ENCODE peak calls at places on chromosomes 3 and 15, in eight cellular contexts. One of them, this sample, is unnamed.

GRCh38 chr15:26873846-26874245 is 7.0 kb downstream of the GABRA5 start:
- DNase-seq in iPS DF 6.9: no peak
- DNase-seq in cardiac fibroblast: peak
- DNase-seq in kidney: no peak
- DNase-seq in tibial artery: peak
- DNase-seq in osteoblast: peak
- DNase-seq in WERI-Rb-1: no peak
- DNase-seq in psoas muscle: no peak
- DNase-seq in this sample: no peak

GRCh38 chr15:20294651-20295237 is 246.9 kb downstream of the GOLGA6L6 start:
- DNase-seq in iPS DF 6.9: no peak
- DNase-seq in cardiac fibroblast: no peak
- DNase-seq in kidney: peak
- DNase-seq in tibial artery: no peak
- DNase-seq in osteoblast: peak
- DNase-seq in WERI-Rb-1: no peak
- DNase-seq in psoas muscle: no peak
- DNase-seq in this sample: no peak

GRCh38 chr15:75653347-75653913 is 5.7 kb downstream of the SNX33 start:
- DNase-seq in iPS DF 6.9: no peak
- DNase-seq in cardiac fibroblast: no peak
- DNase-seq in kidney: no peak
- DNase-seq in tibial artery: no peak
- DNase-seq in osteoblast: no peak
- DNase-seq in WERI-Rb-1: no peak
- DNase-seq in psoas muscle: no peak
- DNase-seq in this sample: no peak

GRCh38 chr15:85329561-85330421 is 50.6 kb upstream of the AKAP13 start:
- DNase-seq in iPS DF 6.9: no peak
- DNase-seq in cardiac fibroblast: peak
- DNase-seq in kidney: no peak
- DNase-seq in tibial artery: peak
- DNase-seq in osteoblast: peak
- DNase-seq in WERI-Rb-1: no peak
- DNase-seq in psoas muscle: no peak
- DNase-seq in this sample: peak

GRCh38 chr3:111708157-111708771 is 113.1 kb upstream of the ZBED2 start:
- DNase-seq in iPS DF 6.9: no peak
- DNase-seq in cardiac fibroblast: no peak
- DNase-seq in kidney: no peak
- DNase-seq in tibial artery: no peak
- DNase-seq in osteoblast: no peak
- DNase-seq in WERI-Rb-1: no peak
- DNase-seq in psoas muscle: no peak
- DNase-seq in this sample: no peak

GRCh38 chr15:56919708-56920637 is 1.5 kb downstream of the TCF12 start:
- DNase-seq in iPS DF 6.9: no peak
- DNase-seq in cardiac fibroblast: peak
- DNase-seq in kidney: peak
- DNase-seq in tibial artery: peak
- DNase-seq in osteoblast: peak
- DNase-seq in WERI-Rb-1: peak
- DNase-seq in psoas muscle: peak
- DNase-seq in this sample: peak

GRCh38 chr3:4562595-4562994 is 69.4 kb downstream of the ITPR1 start:
- DNase-seq in iPS DF 6.9: no peak
- DNase-seq in cardiac fibroblast: no peak
- DNase-seq in kidney: no peak
- DNase-seq in tibial artery: no peak
- DNase-seq in osteoblast: no peak
- DNase-seq in WERI-Rb-1: no peak
- DNase-seq in psoas muscle: no peak
- DNase-seq in this sample: no peak

GRCh38 chr15:78208887-78209645 is 25.3 kb downstream of the ACSBG1 start:
- DNase-seq in iPS DF 6.9: no peak
- DNase-seq in cardiac fibroblast: no peak
- DNase-seq in kidney: no peak
- DNase-seq in tibial artery: no peak
- DNase-seq in osteoblast: no peak
- DNase-seq in WERI-Rb-1: no peak
- DNase-seq in psoas muscle: no peak
- DNase-seq in this sample: peak

GRCh38 chr3:127689266-127689860 is 16.6 kb downstream of the ABTB1 start:
- DNase-seq in iPS DF 6.9: no peak
- DNase-seq in cardiac fibroblast: no peak
- DNase-seq in kidney: peak
- DNase-seq in tibial artery: peak
- DNase-seq in osteoblast: no peak
- DNase-seq in WERI-Rb-1: no peak
- DNase-seq in psoas muscle: no peak
- DNase-seq in this sample: no peak

GRCh38 chr15:84982301-84982920 is 755 bp downstream of the PDE8A start:
- DNase-seq in iPS DF 6.9: no peak
- DNase-seq in cardiac fibroblast: peak
- DNase-seq in kidney: peak
- DNase-seq in tibial artery: peak
- DNase-seq in osteoblast: peak
- DNase-seq in WERI-Rb-1: no peak
- DNase-seq in psoas muscle: peak
- DNase-seq in this sample: peak

GRCh38 chr15:29348308-29348914 is 78.8 kb upstream of the NSMCE3 start:
- DNase-seq in iPS DF 6.9: no peak
- DNase-seq in cardiac fibroblast: peak
- DNase-seq in kidney: peak
- DNase-seq in tibial artery: no peak
- DNase-seq in osteoblast: peak
- DNase-seq in WERI-Rb-1: no peak
- DNase-seq in psoas muscle: no peak
- DNase-seq in this sample: no peak

GRCh38 chr3:109045271-109046051 is 72.5 kb downstream of the MORC1 start:
- DNase-seq in iPS DF 6.9: no peak
- DNase-seq in cardiac fibroblast: no peak
- DNase-seq in kidney: no peak
- DNase-seq in tibial artery: peak
- DNase-seq in osteoblast: no peak
- DNase-seq in WERI-Rb-1: no peak
- DNase-seq in psoas muscle: no peak
- DNase-seq in this sample: no peak

GRCh38 chr15:73994912-73995622 is 551 bp downstream of the PML start:
- DNase-seq in iPS DF 6.9: no peak
- DNase-seq in cardiac fibroblast: no peak
- DNase-seq in kidney: peak
- DNase-seq in tibial artery: no peak
- DNase-seq in osteoblast: no peak
- DNase-seq in WERI-Rb-1: no peak
- DNase-seq in psoas muscle: peak
- DNase-seq in this sample: peak

GRCh38 chr15:45402955-45403892 is 24.9 kb upstream of the GATM start:
- DNase-seq in iPS DF 6.9: no peak
- DNase-seq in cardiac fibroblast: peak
- DNase-seq in kidney: peak
- DNase-seq in tibial artery: no peak
- DNase-seq in osteoblast: peak
- DNase-seq in WERI-Rb-1: peak
- DNase-seq in psoas muscle: peak
- DNase-seq in this sample: peak

GRCh38 chr3:123481722-123482457 is 33.0 kb upstream of the ADCY5 start:
- DNase-seq in iPS DF 6.9: no peak
- DNase-seq in cardiac fibroblast: no peak
- DNase-seq in kidney: no peak
- DNase-seq in tibial artery: no peak
- DNase-seq in osteoblast: no peak
- DNase-seq in WERI-Rb-1: no peak
- DNase-seq in psoas muscle: no peak
- DNase-seq in this sample: no peak

GRCh38 chr15:59686389-59686788 is 2.7 kb downstream of the BNIP2 start:
- DNase-seq in iPS DF 6.9: no peak
- DNase-seq in cardiac fibroblast: no peak
- DNase-seq in kidney: no peak
- DNase-seq in tibial artery: no peak
- DNase-seq in osteoblast: no peak
- DNase-seq in WERI-Rb-1: no peak
- DNase-seq in psoas muscle: no peak
- DNase-seq in this sample: peak
- H3K4me3 ChIP-seq in iPS DF 6.9: no peak
- H3K4me3 ChIP-seq in cardiac fibroblast: no peak
- H3K4me3 ChIP-seq in kidney: no peak
- H3K4me3 ChIP-seq in tibial artery: no peak
- H3K4me3 ChIP-seq in osteoblast: peak
- H3K4me3 ChIP-seq in WERI-Rb-1: no peak
- H3K4me3 ChIP-seq in psoas muscle: peak
- H3K4me3 ChIP-seq in this sample: peak

GRCh38 chr3:184560992-184561328 is 625 bp upstream of the EPHB3 start:
- DNase-seq in iPS DF 6.9: no peak
- DNase-seq in cardiac fibroblast: no peak
- DNase-seq in kidney: no peak
- DNase-seq in tibial artery: no peak
- DNase-seq in osteoblast: no peak
- DNase-seq in WERI-Rb-1: no peak
- DNase-seq in psoas muscle: no peak
- DNase-seq in this sample: no peak
- H3K4me3 ChIP-seq in iPS DF 6.9: no peak
- H3K4me3 ChIP-seq in cardiac fibroblast: peak
- H3K4me3 ChIP-seq in kidney: peak
- H3K4me3 ChIP-seq in tibial artery: peak
- H3K4me3 ChIP-seq in osteoblast: peak
- H3K4me3 ChIP-seq in WERI-Rb-1: peak
- H3K4me3 ChIP-seq in psoas muscle: peak
- H3K4me3 ChIP-seq in this sample: peak

DNA sequence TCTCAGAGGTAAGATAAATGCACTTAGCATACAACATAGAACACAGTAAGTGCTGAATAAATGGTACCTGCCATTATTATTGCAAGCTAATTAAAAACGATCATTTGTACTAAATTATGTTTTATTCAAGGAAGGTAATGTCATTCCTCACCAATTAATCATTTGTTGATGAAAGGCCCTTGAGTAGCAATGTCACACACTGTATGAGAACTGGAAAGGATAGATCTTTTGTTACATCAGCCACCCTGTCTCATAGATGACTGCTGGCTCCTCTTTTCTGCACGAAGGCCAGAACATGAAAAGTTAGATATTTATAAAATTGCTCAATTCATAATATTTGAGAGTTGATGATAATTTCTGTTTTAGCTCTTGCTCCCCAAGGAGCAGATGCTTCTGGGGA is 415.4 kb downstream of the RBMS3 start:
- DNase-seq in iPS DF 6.9: no peak
- DNase-seq in cardiac fibroblast: peak
- DNase-seq in kidney: no peak
- DNase-seq in tibial artery: no peak
- DNase-seq in osteoblast: no peak
- DNase-seq in WERI-Rb-1: no peak
- DNase-seq in psoas muscle: no peak
- DNase-seq in this sample: no peak
- H3K4me3 ChIP-seq in iPS DF 6.9: no peak
- H3K4me3 ChIP-seq in cardiac fibroblast: no peak
- H3K4me3 ChIP-seq in kidney: no peak
- H3K4me3 ChIP-seq in tibial artery: no peak
- H3K4me3 ChIP-seq in osteoblast: no peak
- H3K4me3 ChIP-seq in WERI-Rb-1: no peak
- H3K4me3 ChIP-seq in psoas muscle: no peak
- H3K4me3 ChIP-seq in this sample: no peak

DNA sequence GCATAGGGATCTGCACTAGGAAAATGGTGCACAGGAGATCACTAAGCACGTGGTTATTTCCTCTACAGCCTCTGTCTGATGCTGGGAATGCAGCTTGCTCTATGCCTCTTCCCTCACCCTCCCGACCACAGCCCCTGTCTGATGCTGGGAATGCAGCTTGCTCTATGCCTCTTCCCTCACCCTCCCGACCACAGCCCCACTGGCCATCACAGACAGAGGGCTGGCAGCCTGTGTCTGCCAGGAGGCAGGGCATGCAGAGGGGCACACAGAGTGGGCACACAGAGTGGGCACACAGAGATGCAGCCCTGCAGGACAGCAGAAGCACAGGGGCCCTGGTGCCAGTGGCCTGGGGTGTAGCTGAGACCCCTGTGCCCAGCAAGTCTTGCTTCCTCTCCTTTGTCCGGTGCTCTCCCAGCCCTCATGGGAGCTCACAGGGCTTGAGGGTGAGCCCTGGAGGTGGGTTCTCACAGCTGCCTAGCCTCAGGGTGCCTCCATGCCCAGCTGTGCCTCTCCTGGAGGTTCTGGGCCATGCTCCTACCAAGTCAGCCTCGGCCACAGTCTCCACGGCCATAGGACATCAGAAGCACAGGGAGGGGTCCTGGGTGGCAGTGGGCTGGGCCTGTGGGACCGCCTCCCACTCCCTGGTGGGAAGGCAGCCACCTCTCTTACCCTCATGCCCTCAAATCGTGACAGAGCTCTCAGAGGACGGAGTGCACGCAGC is 65.8 kb downstream of the EXOG start:
- DNase-seq in iPS DF 6.9: no peak
- DNase-seq in cardiac fibroblast: no peak
- DNase-seq in kidney: peak
- DNase-seq in tibial artery: no peak
- DNase-seq in osteoblast: no peak
- DNase-seq in WERI-Rb-1: no peak
- DNase-seq in psoas muscle: no peak
- DNase-seq in this sample: no peak
- H3K4me3 ChIP-seq in iPS DF 6.9: no peak
- H3K4me3 ChIP-seq in cardiac fibroblast: no peak
- H3K4me3 ChIP-seq in kidney: no peak
- H3K4me3 ChIP-seq in tibial artery: no peak
- H3K4me3 ChIP-seq in osteoblast: no peak
- H3K4me3 ChIP-seq in WERI-Rb-1: no peak
- H3K4me3 ChIP-seq in psoas muscle: no peak
- H3K4me3 ChIP-seq in this sample: no peak

DNA sequence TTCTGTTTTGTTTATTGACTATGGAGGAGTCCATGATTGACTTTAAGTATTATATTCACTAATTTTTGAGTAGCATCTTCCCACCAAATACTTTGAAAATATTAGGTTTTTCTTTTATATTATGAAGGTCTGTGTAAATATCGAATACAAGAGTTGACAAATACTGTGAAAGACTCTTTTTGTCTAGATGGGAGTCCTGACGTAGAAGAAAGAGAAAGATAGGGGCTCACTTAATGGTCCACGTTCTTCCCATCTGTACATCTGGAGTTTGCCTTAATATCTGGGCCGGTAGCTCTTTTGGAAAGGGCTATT is 7.8 kb upstream of the UTS2B start:
- DNase-seq in iPS DF 6.9: no peak
- DNase-seq in cardiac fibroblast: no peak
- DNase-seq in kidney: no peak
- DNase-seq in tibial artery: no peak
- DNase-seq in osteoblast: no peak
- DNase-seq in WERI-Rb-1: no peak
- DNase-seq in psoas muscle: no peak
- DNase-seq in this sample: no peak
- H3K4me3 ChIP-seq in iPS DF 6.9: no peak
- H3K4me3 ChIP-seq in cardiac fibroblast: no peak
- H3K4me3 ChIP-seq in kidney: no peak
- H3K4me3 ChIP-seq in tibial artery: no peak
- H3K4me3 ChIP-seq in osteoblast: no peak
- H3K4me3 ChIP-seq in WERI-Rb-1: no peak
- H3K4me3 ChIP-seq in psoas muscle: no peak
- H3K4me3 ChIP-seq in this sample: no peak

This sample was measured in NB4.